ENCODE peak calls at places on chromosomes 3 and 15, in seven cellular contexts. C, W, L, Z, K, F and N are unnamed samples.

GRCh38 chr15:77094397-77095030 is 23.6 kb upstream of the TSPAN3 start:
- DNase-seq in C (no peak), W (no peak), L (no peak), Z (no peak), K (no peak), F (peak), N (no peak)

GRCh38 chr15:62278534-62278933 is 113.4 kb upstream of the C2CD4B start:
- DNase-seq in C (no peak), W (no peak), L (no peak), Z (no peak), K (no peak), F (no peak), N (no peak)

GRCh38 chr15:60137711-60138396 is 133.7 kb downstream of the FOXB1 start:
- DNase-seq in C (no peak), W (no peak), L (peak), Z (peak), K (no peak), F (no peak), N (no peak)

GRCh38 chr3:37291275-37291700 is 116.9 kb upstream of the LRRFIP2 start:
- DNase-seq in C (no peak), W (peak), L (peak), Z (peak), K (peak), F (no peak), N (peak)

GRCh38 chr3:6560259-6560658 is 300.7 kb upstream of the GRM7 start:
- DNase-seq in C (no peak), W (no peak), L (no peak), Z (no peak), K (no peak), F (no peak), N (no peak)

GRCh38 chr3:62446337-62446940 is 73.1 kb upstream of the FEZF2 start:
- DNase-seq in C (no peak), W (no peak), L (no peak), Z (no peak), K (no peak), F (no peak), N (no peak)

GRCh38 chr3:16183601-16184270 is 9.3 kb downstream of the GALNT15 start:
- DNase-seq in C (no peak), W (peak), L (peak), Z (peak), K (peak), F (no peak), N (peak)

GRCh38 chr15:40823572-40824343 is 4.8 kb downstream of the PPP1R14D start:
- DNase-seq in C (no peak), W (no peak), L (no peak), Z (no peak), K (no peak), F (no peak), N (no peak)

GRCh38 chr15:77393471-77393840 is 26.4 kb downstream of the PEAK1 start:
- DNase-seq in C (no peak), W (no peak), L (peak), Z (no peak), K (peak), F (no peak), N (no peak)

GRCh38 chr3:54932606-54933005 is 4.7 kb upstream of the LRTM1 start:
- DNase-seq in C (no peak), W (no peak), L (no peak), Z (no peak), K (no peak), F (no peak), N (no peak)

GRCh38 chr3:183697610-183698317 is at the start of gene YEATS2:
- DNase-seq in C (peak), W (no peak), L (peak), Z (peak), K (peak), F (peak), N (no peak)

GRCh38 chr15:69031013-69032001 is 16.8 kb downstream of the NOX5 start:
- DNase-seq in C (peak), W (no peak), L (peak), Z (no peak), K (no peak), F (peak), N (no peak)

GRCh38 chr15:75666823-75667501 is 19.2 kb downstream of the SNX33 start:
- DNase-seq in C (no peak), W (peak), L (peak), Z (peak), K (peak), F (peak), N (peak)

GRCh38 chr3:134693804-134694203 is 43.0 kb upstream of the KY start:
- DNase-seq in C (no peak), W (no peak), L (no peak), Z (no peak), K (no peak), F (no peak), N (no peak)

GRCh38 chr3:150759947-150760346 is 3.0 kb downstream of the SIAH2 start:
- DNase-seq in C (no peak), W (no peak), L (no peak), Z (no peak), K (no peak), F (no peak), N (no peak)

GRCh38 chr15:93109370-93110105 is 20.5 kb upstream of the RGMA start:
- DNase-seq in C (no peak), W (no peak), L (no peak), Z (no peak), K (no peak), F (peak), N (no peak)

GRCh38 chr3:128011140-128011539 is 41.1 kb upstream of the SEC61A1 start:
- DNase-seq in C (no peak), W (no peak), L (peak), Z (peak), K (peak), F (peak), N (no peak)

GRCh38 chr3:34229871-34230270 is 431.4 kb downstream of the PDCD6IP start:
- DNase-seq in C (no peak), W (no peak), L (no peak), Z (no peak), K (no peak), F (no peak), N (no peak)

GRCh38 chr15:33968224-33968623 is at the start of gene CHRM5:
- DNase-seq in C (no peak), W (no peak), L (no peak), Z (no peak), K (no peak), F (no peak), N (no peak)

GRCh38 chr3:86382556-86382955 is 608.4 kb downstream of the VGLL3 start:
- DNase-seq in C (no peak), W (no peak), L (no peak), Z (no peak), K (no peak), F (no peak), N (no peak)

GRCh38 chr15:65409284-65409631 is 13.5 kb downstream of the IGDCC4 start:
- DNase-seq in C (no peak), W (peak), L (peak), Z (no peak), K (peak), F (no peak), N (peak)

GRCh38 chr3:54094926-54095325 is 27.4 kb upstream of the CACNA2D3 start:
- DNase-seq in C (no peak), W (no peak), L (peak), Z (no peak), K (no peak), F (no peak), N (no peak)

GRCh38 chr15:20358066-20358780 is 183.4 kb downstream of the GOLGA6L6 start:
- DNase-seq in C (peak), W (no peak), L (no peak), Z (no peak), K (no peak), F (no peak), N (no peak)

GRCh38 chr3:34016925-34017592 is 218.6 kb downstream of the PDCD6IP start:
- DNase-seq in C (no peak), W (no peak), L (no peak), Z (peak), K (no peak), F (no peak), N (no peak)

GRCh38 chr3:18655827-18656226 is 230.7 kb upstream of the SATB1 start:
- DNase-seq in C (no peak), W (no peak), L (no peak), Z (no peak), K (no peak), F (no peak), N (no peak)

GRCh38 chr15:29074045-29074444 is 188.3 kb downstream of the APBA2 start:
- DNase-seq in C (no peak), W (no peak), L (peak), Z (peak), K (peak), F (no peak), N (no peak)